ENCODE peak calls at places on chromosome 18, in nine cellular contexts. L is IMR-90, D is foreskin fibroblast, B is cardiac muscle cell, X is glutamatergic neuron, H is GM13977, P is fibroblast of lung, G is astrocyte of the spinal cord, I is body of pancreas. E is an unnamed sample.

GRCh38 chr18:56085561-56085960 is 497.6 kb upstream of the TCF4 start:
- DNase-seq in L (peak), D (peak), B (peak), X (no peak), H (no peak), P (peak), G (peak), I (no peak), E (peak)

GRCh38 chr18:70576281-70577022 is 287.6 kb downstream of the SOCS6 start:
- DNase-seq in L (no peak), D (no peak), B (no peak), X (no peak), H (no peak), P (no peak), G (no peak), I (no peak), E (no peak)

GRCh38 chr18:45727068-45727467 is 3.1 kb downstream of the SLC14A1 start:
- DNase-seq in L (no peak), D (no peak), B (no peak), X (no peak), H (no peak), P (no peak), G (no peak), I (no peak), E (no peak)

GRCh38 chr18:52409732-52410131 is 69.7 kb downstream of the DCC start:
- DNase-seq in L (no peak), D (no peak), B (no peak), X (no peak), H (peak), P (no peak), G (no peak), I (no peak), E (no peak)

GRCh38 chr18:10579079-10579867 is 53.4 kb downstream of the NAPG start:
- DNase-seq in L (peak), D (peak), B (peak), X (no peak), H (no peak), P (peak), G (peak), I (no peak), E (no peak)

GRCh38 chr18:54359233-54359632 is 1.5 kb downstream of the C18orf54 start:
- DNase-seq in L (peak), D (peak), B (peak), X (no peak), H (no peak), P (peak), G (peak), I (no peak), E (no peak)

GRCh38 chr18:3581890-3582289 is 131.9 kb downstream of the TGIF1 start:
- DNase-seq in L (no peak), D (no peak), B (no peak), X (no peak), H (no peak), P (no peak), G (no peak), I (no peak), E (no peak)

GRCh38 chr18:64710105-64710861 is 561.4 kb upstream of the LINC00305 start:
- DNase-seq in L (no peak), D (no peak), B (no peak), X (no peak), H (no peak), P (no peak), G (peak), I (no peak), E (no peak)

GRCh38 chr18:28183418-28184078 is 6.6 kb upstream of the CDH2 start:
- DNase-seq in L (peak), D (no peak), B (peak), X (no peak), H (no peak), P (no peak), G (no peak), I (no peak), E (no peak)

GRCh38 chr18:67695684-67696083 is 179.2 kb upstream of the DSEL start:
- DNase-seq in L (no peak), D (no peak), B (no peak), X (no peak), H (no peak), P (no peak), G (no peak), I (no peak), E (no peak)

GRCh38 chr18:22378672-22379282 is 38.9 kb downstream of the CTAGE1 start:
- DNase-seq in L (peak), D (peak), B (peak), X (peak), H (no peak), P (peak), G (peak), I (peak), E (no peak)

GRCh38 chr18:36187826-36188721 is 777 bp downstream of the MOCOS start:
- DNase-seq in L (peak), D (peak), B (peak), X (peak), H (no peak), P (peak), G (no peak), I (peak), E (peak)

GRCh38 chr18:10006261-10006903 is 92.6 kb downstream of the VAPA start:
- DNase-seq in L (peak), D (peak), B (peak), X (peak), H (peak), P (peak), G (peak), I (peak), E (peak)

GRCh38 chr18:24814521-24814920 is 354.1 kb downstream of the HRH4 start:
- DNase-seq in L (no peak), D (no peak), B (no peak), X (no peak), H (no peak), P (no peak), G (no peak), I (no peak), E (no peak)

GRCh38 chr18:28834889-28835288 is 658.0 kb upstream of the CDH2 start:
- DNase-seq in L (peak), D (peak), B (peak), X (no peak), H (no peak), P (peak), G (peak), I (no peak), E (peak)

GRCh38 chr18:22446325-22446724 is 28.6 kb upstream of the CTAGE1 start:
- DNase-seq in L (no peak), D (no peak), B (no peak), X (no peak), H (no peak), P (no peak), G (no peak), I (no peak), E (no peak)

GRCh38 chr18:59660976-59661743 is 36.1 kb downstream of the CCBE1 start:
- DNase-seq in L (peak), D (peak), B (peak), X (no peak), H (no peak), P (peak), G (peak), I (no peak), E (peak)

GRCh38 chr18:49749563-49749962 is 63.8 kb downstream of the ACAA2 start:
- DNase-seq in L (no peak), D (no peak), B (no peak), X (no peak), H (no peak), P (no peak), G (no peak), I (no peak), E (no peak)

GRCh38 chr18:63181706-63182105 is 137.9 kb downstream of the BCL2 start:
- DNase-seq in L (no peak), D (no peak), B (no peak), X (no peak), H (no peak), P (no peak), G (no peak), I (no peak), E (no peak)

GRCh38 chr18:10526211-10526949 is 553 bp downstream of the NAPG start:
- DNase-seq in L (peak), D (peak), B (peak), X (peak), H (peak), P (peak), G (no peak), I (peak), E (no peak)

GRCh38 chr18:36461551-36461987 is 164.1 kb downstream of the FHOD3 start:
- DNase-seq in L (no peak), D (no peak), B (peak), X (no peak), H (no peak), P (no peak), G (peak), I (no peak), E (no peak)

GRCh38 chr18:26875040-26875654 is 9.6 kb upstream of the AQP4 start:
- DNase-seq in L (no peak), D (no peak), B (no peak), X (no peak), H (no peak), P (no peak), G (no peak), I (no peak), E (no peak)

GRCh38 chr18:715626-716025 is 3.2 kb upstream of the ENOSF1 start:
- DNase-seq in L (peak), D (peak), B (peak), X (no peak), H (no peak), P (peak), G (peak), I (no peak), E (peak)

GRCh38 chr18:7576685-7577084 is 9.6 kb downstream of the PTPRM start:
- DNase-seq in L (peak), D (peak), B (no peak), X (no peak), H (no peak), P (peak), G (peak), I (no peak), E (no peak)

GRCh38 chr18:55982992-55983391 is 395.0 kb upstream of the TCF4 start:
- DNase-seq in L (peak), D (peak), B (no peak), X (no peak), H (no peak), P (no peak), G (no peak), I (no peak), E (no peak)

GRCh38 chr18:26286008-26286407 is 59.8 kb downstream of the TAF4B start:
- DNase-seq in L (no peak), D (no peak), B (no peak), X (no peak), H (no peak), P (no peak), G (no peak), I (no peak), E (no peak)

GRCh38 chr18:77433076-77433475 is 183.4 kb downstream of the GALR1 start:
- DNase-seq in L (no peak), D (no peak), B (no peak), X (no peak), H (no peak), P (no peak), G (no peak), I (no peak), E (no peak)

GRCh38 chr18:48514786-48515185 is 24.0 kb upstream of the CTIF start:
- DNase-seq in L (no peak), D (no peak), B (no peak), X (no peak), H (no peak), P (no peak), G (peak), I (no peak), E (no peak)

GRCh38 chr18:6879508-6880195 is 150.1 kb downstream of the ARHGAP28 start:
- DNase-seq in L (no peak), D (no peak), B (no peak), X (no peak), H (no peak), P (no peak), G (no peak), I (no peak), E (no peak)

GRCh38 chr18:80130555-80130954 is 21.5 kb downstream of the ADNP2 start:
- DNase-seq in L (no peak), D (no peak), B (no peak), X (no peak), H (no peak), P (no peak), G (no peak), I (no peak), E (no peak)

GRCh38 chr18:22556271-22556990 is 138.7 kb upstream of the CTAGE1 start:
- DNase-seq in L (peak), D (no peak), B (peak), X (no peak), H (no peak), P (no peak), G (peak), I (peak), E (no peak)

GRCh38 chr18:31154186-31154585 is 8.5 kb downstream of the DSC1 start:
- DNase-seq in L (no peak), D (no peak), B (no peak), X (no peak), H (no peak), P (no peak), G (no peak), I (no peak), E (no peak)

GRCh38 chr18:45753251-45753650 is 29.3 kb downstream of the SLC14A1 start:
- DNase-seq in L (peak), D (peak), B (peak), X (no peak), H (no peak), P (no peak), G (no peak), I (no peak), E (no peak)

GRCh38 chr18:34866739-34867138 is 156.6 kb downstream of the DTNA start:
- DNase-seq in L (peak), D (peak), B (peak), X (no peak), H (no peak), P (peak), G (peak), I (no peak), E (no peak)
- TF ChIP-seq CTCF in L (peak), D (peak), B (peak), X (peak), H (peak), P (peak), G (peak), I (no peak), E (peak)

GRCh38 chr18:72652990-72653593 is 109.0 kb upstream of the CBLN2 start:
- DNase-seq in L (no peak), D (no peak), B (no peak), X (peak), H (peak), P (no peak), G (peak), I (peak), E (no peak)
- TF ChIP-seq CTCF in L (peak), D (no peak), B (peak), X (peak), H (peak), P (no peak), G (peak), I (peak), E (peak)

GRCh38 chr18:46859855-46860254 is 57.5 kb downstream of the PIAS2 start:
- DNase-seq in L (peak), D (peak), B (peak), X (no peak), H (peak), P (peak), G (peak), I (no peak), E (no peak)

GRCh38 chr18:46858290-46858689 is 59.0 kb downstream of the PIAS2 start:
- DNase-seq in L (no peak), D (no peak), B (no peak), X (no peak), H (no peak), P (no peak), G (no peak), I (no peak), E (no peak)

DNA sequence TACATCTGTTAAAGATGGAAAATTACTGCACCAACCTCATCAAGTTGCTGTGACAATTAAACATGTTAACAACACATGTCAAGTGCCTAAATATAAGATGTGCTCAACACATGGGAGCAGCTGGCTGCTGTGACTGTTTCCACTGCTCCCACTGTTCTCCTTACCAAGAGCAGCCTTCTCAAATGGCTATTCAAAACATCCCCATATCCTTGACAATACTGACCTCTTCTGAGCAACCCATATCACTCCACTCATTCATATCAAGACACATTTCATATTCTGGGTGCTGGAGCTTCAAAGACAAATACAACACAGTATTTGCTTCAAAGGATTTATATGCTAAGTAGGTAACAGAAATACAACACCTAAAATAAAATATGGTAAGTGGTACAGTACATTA is 60.3 kb downstream of the PIAS2 start:
- DNase-seq in L (no peak), D (no peak), B (peak), X (no peak), H (peak), P (peak), G (no peak), I (no peak), E (no peak)
- TF ChIP-seq CTCF in L (no peak), D (no peak), B (no peak), X (no peak), H (peak), P (no peak), G (peak), I (no peak), E (no peak)

GRCh38 chr18:58612239-58613055 is 16.4 kb downstream of the ALPK2 start:
- DNase-seq in L (no peak), D (no peak), B (no peak), X (no peak), H (no peak), P (no peak), G (no peak), I (no peak), E (no peak)

GRCh38 chr18:58608216-58608615 is 20.7 kb downstream of the ALPK2 start:
- DNase-seq in L (no peak), D (no peak), B (no peak), X (no peak), H (no peak), P (no peak), G (no peak), I (no peak), E (no peak)

GRCh38 chr18:58611471-58612131 is 17.3 kb downstream of the ALPK2 start:
- DNase-seq in L (no peak), D (no peak), B (no peak), X (no peak), H (no peak), P (no peak), G (peak), I (no peak), E (no peak)

GRCh38 chr18:58606236-58606635 is 22.7 kb downstream of the ALPK2 start:
- DNase-seq in L (no peak), D (no peak), B (no peak), X (no peak), H (no peak), P (no peak), G (no peak), I (no peak), E (no peak)

DNA sequence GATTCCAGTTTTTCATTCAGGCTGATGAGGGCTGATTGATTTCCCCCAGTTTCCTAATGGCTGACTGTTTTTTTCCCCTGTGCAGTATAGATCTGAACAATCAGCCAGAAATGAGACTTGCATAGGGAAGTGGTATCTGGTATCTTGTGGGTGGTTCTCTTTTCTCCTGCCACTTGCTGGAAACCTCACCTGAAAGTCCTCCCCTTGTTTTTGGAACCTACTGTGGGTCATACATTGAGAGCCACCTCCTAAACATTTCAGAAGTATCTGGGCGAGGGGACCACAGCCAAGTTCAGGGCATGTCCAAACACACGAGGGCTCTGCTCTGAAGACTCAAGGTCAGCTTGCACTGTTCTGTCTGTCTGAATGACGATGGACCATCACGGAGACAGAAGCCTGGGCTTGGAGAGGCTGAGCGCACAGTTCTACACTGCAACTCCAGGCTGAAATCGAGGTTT is 19.3 kb downstream of the ALPK2 start:
- DNase-seq in L (no peak), D (no peak), B (no peak), X (no peak), H (no peak), P (no peak), G (no peak), I (no peak), E (no peak)
- TF ChIP-seq CTCF in L (no peak), D (no peak), B (no peak), X (no peak), H (no peak), P (no peak), G (no peak), I (no peak), E (no peak)

DNA sequence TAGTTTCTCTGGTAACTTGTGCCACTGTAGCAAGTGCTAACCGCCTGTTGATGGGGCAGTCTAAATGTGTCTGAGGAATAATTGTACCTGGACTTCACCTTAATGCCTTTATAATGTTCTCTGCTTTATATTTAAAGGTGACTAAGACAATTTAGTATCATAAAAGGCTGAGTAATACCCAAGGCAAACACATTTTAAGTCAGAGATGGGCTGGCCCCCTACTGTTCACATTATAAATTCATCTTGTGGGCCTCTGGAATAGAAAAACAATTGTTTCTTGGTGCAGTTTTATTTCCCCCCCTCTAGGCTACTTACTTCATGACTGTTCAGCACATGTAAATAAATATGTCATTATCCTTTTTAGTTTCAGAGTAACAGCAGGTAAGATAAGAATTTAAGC is 559.3 kb upstream of the PIK3C3 start:
- DNase-seq in L (peak), D (peak), B (peak), X (no peak), H (no peak), P (no peak), G (no peak), I (no peak), E (no peak)
- TF ChIP-seq CTCF in L (peak), D (peak), B (peak), X (no peak), H (no peak), P (peak), G (peak), I (no peak), E (no peak)

E was measured in AG09319.